ENCODE peak calls at places on chromosomes 4 and X, in nine cellular contexts. One of them, this sample, is unnamed.

GRCh38 chr4:187480146-187481145 is 515.1 kb upstream of the ZFP42 start:
- DNase-seq in activated T-cell treated with anti-CD3 and anti-CD28 coated beads for 4 hours: no peak
- DNase-seq in AG04450: no peak
- DNase-seq in WTC11: no peak
- DNase-seq in RKO: no peak
- DNase-seq in mesendoderm: no peak
- DNase-seq in LHCN-M2: peak; percentile 59
- DNase-seq in neural progenitor cell: no peak
- DNase-seq in brain pericyte: no peak
- DNase-seq in this sample: no peak

GRCh38 chr4:98816386-98816785 is 112.5 kb downstream of the EIF4E start:
- DNase-seq in neural progenitor cell: no peak
- DNase-seq in mesendoderm: no peak
- DNase-seq in activated T-cell treated with anti-CD3 and anti-CD28 coated beads for 4 hours: no peak
- DNase-seq in AG04450: no peak
- DNase-seq in WTC11: no peak
- DNase-seq in LHCN-M2: no peak
- DNase-seq in brain pericyte: no peak
- DNase-seq in RKO: no peak
- DNase-seq in this sample: no peak

GRCh38 chr4:148737071-148737470 is 294.9 kb upstream of the NR3C2 start:
- DNase-seq in WTC11: no peak
- DNase-seq in LHCN-M2: peak; percentile 41
- DNase-seq in mesendoderm: no peak
- DNase-seq in AG04450: no peak
- DNase-seq in brain pericyte: no peak
- DNase-seq in activated T-cell treated with anti-CD3 and anti-CD28 coated beads for 4 hours: no peak
- DNase-seq in neural progenitor cell: no peak
- DNase-seq in RKO: no peak
- DNase-seq in this sample: no peak

GRCh38 chr4:139774759-139775487 is 109.3 kb downstream of the MGST2 start:
- DNase-seq in RKO: no peak
- DNase-seq in activated T-cell treated with anti-CD3 and anti-CD28 coated beads for 4 hours: no peak
- DNase-seq in mesendoderm: peak; percentile 42
- DNase-seq in brain pericyte: no peak
- DNase-seq in WTC11: no peak
- DNase-seq in LHCN-M2: no peak
- DNase-seq in neural progenitor cell: peak; percentile 29
- DNase-seq in AG04450: no peak
- DNase-seq in this sample: no peak

GRCh38 chr4:139550724-139551429 is 5.1 kb downstream of the SETD7 start:
- DNase-seq in activated T-cell treated with anti-CD3 and anti-CD28 coated beads for 4 hours: no peak
- DNase-seq in brain pericyte: no peak
- DNase-seq in neural progenitor cell: peak; percentile 40
- DNase-seq in RKO: no peak
- DNase-seq in AG04450: no peak
- DNase-seq in mesendoderm: peak; percentile 96
- DNase-seq in WTC11: peak; percentile 27
- DNase-seq in LHCN-M2: no peak
- DNase-seq in this sample: no peak

GRCh38 chrX:114344756-114345155 is 239.1 kb upstream of the HTR2C start:
- DNase-seq in activated T-cell treated with anti-CD3 and anti-CD28 coated beads for 4 hours: no peak
- DNase-seq in neural progenitor cell: peak; percentile 77
- DNase-seq in WTC11: no peak
- DNase-seq in brain pericyte: no peak
- DNase-seq in mesendoderm: peak; percentile 65
- DNase-seq in AG04450: no peak
- DNase-seq in RKO: peak; percentile 62
- DNase-seq in LHCN-M2: peak; percentile 0
- DNase-seq in this sample: no peak

GRCh38 chrX:101206471-101206870 is 13.1 kb upstream of the DRP2 start:
- DNase-seq in AG04450: no peak
- DNase-seq in LHCN-M2: peak; percentile 49
- DNase-seq in mesendoderm: peak; percentile 42
- DNase-seq in neural progenitor cell: peak; percentile 9
- DNase-seq in brain pericyte: no peak
- DNase-seq in activated T-cell treated with anti-CD3 and anti-CD28 coated beads for 4 hours: no peak
- DNase-seq in RKO: peak; percentile 78
- DNase-seq in WTC11: no peak
- DNase-seq in this sample: no peak

GRCh38 chrX:131288738-131289511 is at the start of gene IGSF1:
- DNase-seq in WTC11: peak; percentile 82
- DNase-seq in RKO: no peak
- DNase-seq in activated T-cell treated with anti-CD3 and anti-CD28 coated beads for 4 hours: no peak
- DNase-seq in LHCN-M2: no peak
- DNase-seq in AG04450: no peak
- DNase-seq in mesendoderm: peak; percentile 90
- DNase-seq in neural progenitor cell: peak; percentile 74
- DNase-seq in brain pericyte: no peak
- DNase-seq in this sample: peak; percentile 3

GRCh38 chr4:156790866-156791265 is 180.7 kb downstream of the PDGFC start:
- DNase-seq in mesendoderm: peak; percentile 42
- DNase-seq in neural progenitor cell: peak; percentile 75
- DNase-seq in brain pericyte: no peak
- DNase-seq in LHCN-M2: peak; percentile 90
- DNase-seq in activated T-cell treated with anti-CD3 and anti-CD28 coated beads for 4 hours: no peak
- DNase-seq in WTC11: no peak
- DNase-seq in AG04450: no peak
- DNase-seq in RKO: no peak
- DNase-seq in this sample: no peak

GRCh38 chr4:70831293-70831692 is 8.4 kb downstream of the GRSF1 start:
- DNase-seq in neural progenitor cell: no peak
- DNase-seq in RKO: no peak
- DNase-seq in LHCN-M2: no peak
- DNase-seq in brain pericyte: no peak
- DNase-seq in AG04450: no peak
- DNase-seq in WTC11: no peak
- DNase-seq in mesendoderm: no peak
- DNase-seq in activated T-cell treated with anti-CD3 and anti-CD28 coated beads for 4 hours: no peak
- DNase-seq in this sample: no peak

GRCh38 chr4:16122225-16122624 is 38.4 kb upstream of the PROM1 start:
- DNase-seq in brain pericyte: no peak
- DNase-seq in mesendoderm: no peak
- DNase-seq in LHCN-M2: no peak
- DNase-seq in activated T-cell treated with anti-CD3 and anti-CD28 coated beads for 4 hours: no peak
- DNase-seq in RKO: no peak
- DNase-seq in neural progenitor cell: no peak
- DNase-seq in WTC11: no peak
- DNase-seq in AG04450: no peak
- DNase-seq in this sample: no peak

GRCh38 chrX:109656774-109657173 is 31.8 kb upstream of the KCNE5 start:
- DNase-seq in AG04450: no peak
- DNase-seq in brain pericyte: no peak
- DNase-seq in WTC11: no peak
- DNase-seq in activated T-cell treated with anti-CD3 and anti-CD28 coated beads for 4 hours: no peak
- DNase-seq in mesendoderm: no peak
- DNase-seq in LHCN-M2: no peak
- DNase-seq in neural progenitor cell: no peak
- DNase-seq in RKO: no peak
- DNase-seq in this sample: no peak

GRCh38 chrX:11629593-11630211 is 36.0 kb downstream of the ARHGAP6 start:
- DNase-seq in AG04450: peak; percentile 8
- DNase-seq in brain pericyte: peak; percentile 4
- DNase-seq in RKO: no peak
- DNase-seq in LHCN-M2: peak; percentile 58
- DNase-seq in mesendoderm: peak; percentile 10
- DNase-seq in activated T-cell treated with anti-CD3 and anti-CD28 coated beads for 4 hours: no peak
- DNase-seq in neural progenitor cell: no peak
- DNase-seq in WTC11: no peak
- DNase-seq in this sample: no peak

GRCh38 chr4:37599092-37599800 is 86.9 kb downstream of the RELL1 start:
- DNase-seq in LHCN-M2: no peak
- DNase-seq in AG04450: no peak
- DNase-seq in brain pericyte: no peak
- DNase-seq in mesendoderm: no peak
- DNase-seq in neural progenitor cell: no peak
- DNase-seq in WTC11: no peak
- DNase-seq in RKO: no peak
- DNase-seq in activated T-cell treated with anti-CD3 and anti-CD28 coated beads for 4 hours: no peak
- DNase-seq in this sample: no peak

GRCh38 chr4:76198411-76199237 is 15.0 kb downstream of the SCARB2 start:
- DNase-seq in RKO: no peak
- DNase-seq in activated T-cell treated with anti-CD3 and anti-CD28 coated beads for 4 hours: no peak
- DNase-seq in brain pericyte: peak; percentile 50
- DNase-seq in LHCN-M2: peak; percentile 88
- DNase-seq in mesendoderm: peak; percentile 32
- DNase-seq in AG04450: peak; percentile 72
- DNase-seq in WTC11: no peak
- DNase-seq in neural progenitor cell: peak; percentile 52
- DNase-seq in this sample: peak; percentile 64

GRCh38 chr4:15003891-15004700 is 1.8 kb downstream of the CPEB2 start:
- DNase-seq in WTC11: peak; percentile 55
- DNase-seq in LHCN-M2: no peak
- DNase-seq in neural progenitor cell: peak; percentile 73
- DNase-seq in RKO: peak; percentile 15
- DNase-seq in activated T-cell treated with anti-CD3 and anti-CD28 coated beads for 4 hours: peak; percentile 34
- DNase-seq in brain pericyte: no peak
- DNase-seq in mesendoderm: peak; percentile 64
- DNase-seq in AG04450: no peak
- DNase-seq in this sample: peak; percentile 20

GRCh38 chr4:185086053-185086452 is 57.0 kb upstream of the SLC25A4 start:
- DNase-seq in WTC11: peak; percentile 39
- DNase-seq in brain pericyte: no peak
- DNase-seq in mesendoderm: peak; percentile 36
- DNase-seq in LHCN-M2: no peak
- DNase-seq in neural progenitor cell: peak; percentile 13
- DNase-seq in AG04450: no peak
- DNase-seq in activated T-cell treated with anti-CD3 and anti-CD28 coated beads for 4 hours: no peak
- DNase-seq in RKO: no peak
- DNase-seq in this sample: no peak

GRCh38 chr4:14668296-14668695 is 334.0 kb upstream of the CPEB2 start:
- DNase-seq in AG04450: no peak
- DNase-seq in brain pericyte: no peak
- DNase-seq in activated T-cell treated with anti-CD3 and anti-CD28 coated beads for 4 hours: no peak
- DNase-seq in LHCN-M2: no peak
- DNase-seq in RKO: no peak
- DNase-seq in mesendoderm: no peak
- DNase-seq in neural progenitor cell: no peak
- DNase-seq in WTC11: no peak
- DNase-seq in this sample: no peak

GRCh38 chr4:82561745-82562552 is at the start of gene TMEM150C:
- DNase-seq in activated T-cell treated with anti-CD3 and anti-CD28 coated beads for 4 hours: no peak
- DNase-seq in AG04450: no peak
- DNase-seq in WTC11: peak; percentile 66
- DNase-seq in LHCN-M2: peak; percentile 9
- DNase-seq in mesendoderm: peak; percentile 71
- DNase-seq in neural progenitor cell: peak; percentile 84
- DNase-seq in brain pericyte: no peak
- DNase-seq in RKO: no peak
- DNase-seq in this sample: peak; percentile 61

GRCh38 chr4:6984611-6985115 is 58.5 kb upstream of the TADA2B start:
- DNase-seq in mesendoderm: no peak
- DNase-seq in RKO: no peak
- DNase-seq in neural progenitor cell: no peak
- DNase-seq in brain pericyte: no peak
- DNase-seq in WTC11: no peak
- DNase-seq in AG04450: no peak
- DNase-seq in LHCN-M2: no peak
- DNase-seq in activated T-cell treated with anti-CD3 and anti-CD28 coated beads for 4 hours: no peak
- DNase-seq in this sample: no peak

GRCh38 chrX:106898462-106898861 is 4.7 kb downstream of the RIPPLY1 start:
- DNase-seq in RKO: peak; percentile 72
- DNase-seq in brain pericyte: no peak
- DNase-seq in activated T-cell treated with anti-CD3 and anti-CD28 coated beads for 4 hours: no peak
- DNase-seq in neural progenitor cell: peak; percentile 68
- DNase-seq in WTC11: no peak
- DNase-seq in mesendoderm: peak; percentile 75
- DNase-seq in LHCN-M2: peak; percentile 64
- DNase-seq in AG04450: no peak
- DNase-seq in this sample: no peak

GRCh38 chr4:186790630-186791029 is 67.0 kb upstream of the FAT1 start:
- DNase-seq in brain pericyte: no peak
- DNase-seq in mesendoderm: no peak
- DNase-seq in WTC11: no peak
- DNase-seq in neural progenitor cell: no peak
- DNase-seq in LHCN-M2: no peak
- DNase-seq in AG04450: no peak
- DNase-seq in activated T-cell treated with anti-CD3 and anti-CD28 coated beads for 4 hours: no peak
- DNase-seq in RKO: no peak
- DNase-seq in this sample: no peak

GRCh38 chrX:2267890-2268289 is 232.9 kb downstream of the DHRSX start:
- DNase-seq in neural progenitor cell: no peak
- DNase-seq in RKO: no peak
- DNase-seq in WTC11: no peak
- DNase-seq in AG04450: no peak
- DNase-seq in LHCN-M2: no peak
- DNase-seq in activated T-cell treated with anti-CD3 and anti-CD28 coated beads for 4 hours: no peak
- DNase-seq in brain pericyte: no peak
- DNase-seq in mesendoderm: no peak
- DNase-seq in this sample: no peak

GRCh38 chr4:4901877-4902276 is 42.4 kb downstream of the MSX1 start:
- DNase-seq in neural progenitor cell: peak; percentile 23
- DNase-seq in mesendoderm: peak; percentile 41
- DNase-seq in AG04450: no peak
- DNase-seq in RKO: no peak
- DNase-seq in brain pericyte: no peak
- DNase-seq in activated T-cell treated with anti-CD3 and anti-CD28 coated beads for 4 hours: no peak
- DNase-seq in WTC11: peak; percentile 21
- DNase-seq in LHCN-M2: no peak
- DNase-seq in this sample: no peak

GRCh38 chrX:129523076-129524055 is at the start of gene SMARCA1:
- DNase-seq in RKO: no peak
- DNase-seq in AG04450: no peak
- DNase-seq in WTC11: peak; percentile 39
- DNase-seq in activated T-cell treated with anti-CD3 and anti-CD28 coated beads for 4 hours: no peak
- DNase-seq in mesendoderm: peak; percentile 77
- DNase-seq in neural progenitor cell: peak; percentile 76
- DNase-seq in brain pericyte: no peak
- DNase-seq in LHCN-M2: peak; percentile 17
- DNase-seq in this sample: peak; percentile 45

GRCh38 chrX:581717-582116 is 48.9 kb upstream of the SHOX start:
- DNase-seq in neural progenitor cell: no peak
- DNase-seq in LHCN-M2: no peak
- DNase-seq in activated T-cell treated with anti-CD3 and anti-CD28 coated beads for 4 hours: no peak
- DNase-seq in mesendoderm: no peak
- DNase-seq in AG04450: no peak
- DNase-seq in WTC11: no peak
- DNase-seq in RKO: peak; percentile 67
- DNase-seq in brain pericyte: no peak
- DNase-seq in this sample: no peak

GRCh38 chr4:94290245-94290644 is 52.4 kb downstream of the HPGDS start:
- DNase-seq in WTC11: no peak
- DNase-seq in mesendoderm: peak; percentile 4
- DNase-seq in neural progenitor cell: no peak
- DNase-seq in activated T-cell treated with anti-CD3 and anti-CD28 coated beads for 4 hours: no peak
- DNase-seq in RKO: peak; percentile 2
- DNase-seq in LHCN-M2: no peak
- DNase-seq in brain pericyte: no peak
- DNase-seq in AG04450: no peak
- DNase-seq in this sample: no peak

GRCh38 chrX:64229145-64229544 is 1.3 kb downstream of the ASB12 start:
- DNase-seq in WTC11: no peak
- DNase-seq in neural progenitor cell: peak; percentile 3
- DNase-seq in mesendoderm: peak; percentile 22
- DNase-seq in AG04450: no peak
- DNase-seq in LHCN-M2: no peak
- DNase-seq in activated T-cell treated with anti-CD3 and anti-CD28 coated beads for 4 hours: no peak
- DNase-seq in RKO: no peak
- DNase-seq in brain pericyte: no peak
- DNase-seq in this sample: no peak

GRCh38 chr4:72809208-72809607 is 240.2 kb upstream of the ADAMTS3 start:
- DNase-seq in WTC11: no peak
- DNase-seq in mesendoderm: no peak
- DNase-seq in RKO: no peak
- DNase-seq in neural progenitor cell: no peak
- DNase-seq in activated T-cell treated with anti-CD3 and anti-CD28 coated beads for 4 hours: no peak
- DNase-seq in AG04450: no peak
- DNase-seq in LHCN-M2: peak; percentile 73
- DNase-seq in brain pericyte: no peak
- DNase-seq in this sample: no peak

GRCh38 chr4:80257851-80258250 is 8.6 kb upstream of the FGF5 start:
- DNase-seq in WTC11: no peak
- DNase-seq in RKO: no peak
- DNase-seq in LHCN-M2: no peak
- DNase-seq in mesendoderm: no peak
- DNase-seq in brain pericyte: no peak
- DNase-seq in AG04450: no peak
- DNase-seq in activated T-cell treated with anti-CD3 and anti-CD28 coated beads for 4 hours: no peak
- DNase-seq in neural progenitor cell: no peak
- DNase-seq in this sample: no peak

GRCh38 chr4:23930750-23931488 is 41.1 kb upstream of the PPARGC1A start:
- DNase-seq in WTC11: no peak
- DNase-seq in LHCN-M2: peak; percentile 50
- DNase-seq in RKO: no peak
- DNase-seq in mesendoderm: peak; percentile 11
- DNase-seq in AG04450: no peak
- DNase-seq in brain pericyte: no peak
- DNase-seq in activated T-cell treated with anti-CD3 and anti-CD28 coated beads for 4 hours: no peak
- DNase-seq in neural progenitor cell: peak; percentile 10
- DNase-seq in this sample: peak; percentile 46

This sample was measured in anterior cingulate cortex.